ENCODE peak calls at places on chromosomes 6 and 20, in four cellular contexts. Y is GM12878, K is K562, Q is HepG2. D is an unnamed sample.

GRCh38 chr6:42404494-42404893 is 47.2 kb downstream of the TRERF1 start:
- DNase-seq in Y (no peak), K (peak), Q (no peak), D (no peak)

GRCh38 chr6:151058021-151058733 is 181.6 kb upstream of the AKAP12 start:
- DNase-seq in Y (no peak), K (no peak), Q (no peak), D (peak)

GRCh38 chr20:50107796-50108331 is 5.1 kb downstream of the UBE2V1 start:
- DNase-seq in Y (no peak), K (no peak), Q (no peak), D (no peak)

GRCh38 chr6:41236276-41236675 is 8.1 kb downstream of the TREML4 start:
- DNase-seq in Y (no peak), K (no peak), Q (no peak), D (no peak)

GRCh38 chr6:112415366-112415765 is 68.2 kb downstream of the RFPL4B start:
- DNase-seq in Y (no peak), K (no peak), Q (no peak), D (no peak)

GRCh38 chr6:117531346-117531745 is 48.9 kb downstream of the DCBLD1 start:
- DNase-seq in Y (no peak), K (no peak), Q (no peak), D (no peak)

GRCh38 chr20:19457551-19457950 is 245.1 kb downstream of the SLC24A3 start:
- DNase-seq in Y (no peak), K (no peak), Q (no peak), D (no peak)

GRCh38 chr6:47079638-47080037 is 37.5 kb upstream of the ADGRF1 start:
- DNase-seq in Y (no peak), K (no peak), Q (no peak), D (no peak)

GRCh38 chr20:17835240-17835940 is 133.2 kb downstream of the SNX5 start:
- DNase-seq in Y (no peak), K (no peak), Q (no peak), D (no peak)

GRCh38 chr6:128395596-128395995 is 124.8 kb downstream of the PTPRK start:
- DNase-seq in Y (no peak), K (no peak), Q (no peak), D (no peak)

GRCh38 chr6:7685276-7685675 is 40.6 kb upstream of the BMP6 start:
- DNase-seq in Y (no peak), K (no peak), Q (no peak), D (no peak)

GRCh38 chr6:129210684-129211083 is 327.7 kb downstream of the LAMA2 start:
- DNase-seq in Y (no peak), K (no peak), Q (no peak), D (no peak)

GRCh38 chr6:82348130-82348529 is 15.5 kb upstream of the TPBG start:
- DNase-seq in Y (no peak), K (peak), Q (no peak), D (no peak)

GRCh38 chr6:146544783-146545182 is 1.1 kb downstream of the RAB32 start:
- DNase-seq in Y (no peak), K (no peak), Q (no peak), D (no peak)

GRCh38 chr6:90220273-90220672 is 76.4 kb downstream of the BACH2 start:
- DNase-seq in Y (no peak), K (no peak), Q (no peak), D (no peak)

GRCh38 chr6:158396136-158396535 is 83.9 kb downstream of the TULP4 start:
- DNase-seq in Y (no peak), K (no peak), Q (peak), D (no peak)

GRCh38 chr6:156955494-156956183 is 178.5 kb downstream of the ARID1B start:
- DNase-seq in Y (no peak), K (no peak), Q (no peak), D (no peak)

GRCh38 chr6:38364127-38364526 is 275.6 kb downstream of the BTBD9 start:
- DNase-seq in Y (no peak), K (no peak), Q (no peak), D (no peak)

GRCh38 chr6:154580397-154581135 is 70.1 kb upstream of the CNKSR3 start:
- DNase-seq in Y (no peak), K (no peak), Q (no peak), D (no peak)

GRCh38 chr6:145023116-145023726 is 712.1 kb downstream of the EPM2A start:
- DNase-seq in Y (no peak), K (no peak), Q (no peak), D (no peak)

GRCh38 chr20:54221383-54221782 is 13.5 kb downstream of the PFDN4 start:
- DNase-seq in Y (no peak), K (no peak), Q (no peak), D (no peak)

GRCh38 chr6:31525932-31526591 is 2.7 kb upstream of the MCCD1 start:
- DNase-seq in Y (no peak), K (peak), Q (no peak), D (no peak)

GRCh38 chr6:166194885-166195860 is 27.5 kb upstream of the TBXT start:
- DNase-seq in Y (no peak), K (no peak), Q (no peak), D (no peak)

GRCh38 chr6:41575598-41575997 is 29.4 kb downstream of the FOXP4 start:
- DNase-seq in Y (no peak), K (no peak), Q (no peak), D (no peak)

GRCh38 chr20:4091332-4092135 is 76.2 kb upstream of the RNF24 start:
- DNase-seq in Y (no peak), K (peak), Q (peak), D (peak)

GRCh38 chr6:26159417-26160273 is 72.4 kb downstream of the HFE start:
- DNase-seq in Y (peak), K (no peak), Q (no peak), D (no peak)

GRCh38 chr20:59737073-59737691 is 132.8 kb downstream of the PHACTR3 start:
- DNase-seq in Y (no peak), K (no peak), Q (no peak), D (no peak)

GRCh38 chr20:34525342-34525708 is 9.1 kb downstream of the DYNLRB1 start:
- DNase-seq in Y (no peak), K (no peak), Q (no peak), D (no peak)

GRCh38 chr6:157669747-157670216 is 153.3 kb upstream of the SNX9 start:
- DNase-seq in Y (no peak), K (no peak), Q (peak), D (peak)

GRCh38 chr6:37354526-37355384 is 972 bp downstream of the RNF8 start:
- DNase-seq in Y (no peak), K (peak), Q (no peak), D (peak)

GRCh38 chr20:610130-611046 is at the start of gene TCF15:
- DNase-seq in Y (no peak), K (peak), Q (no peak), D (peak)

GRCh38 chr20:17796096-17796563 is 96.4 kb downstream of the BANF2 start:
- DNase-seq in Y (no peak), K (no peak), Q (peak), D (no peak)

GRCh38 chr20:46721476-46721875 is 12.0 kb downstream of the SLC2A10 start:
- DNase-seq in Y (no peak), K (no peak), Q (no peak), D (no peak)

GRCh38 chr6:4403828-4404227 is 268.5 kb upstream of the ECI2 start:
- DNase-seq in Y (no peak), K (no peak), Q (no peak), D (no peak)

GRCh38 chr6:4402477-4402976 is 267.2 kb upstream of the ECI2 start:
- DNase-seq in Y (no peak), K (no peak), Q (peak), D (no peak)

GRCh38 chr6:4403023-4403752 is 267.8 kb upstream of the ECI2 start:
- DNase-seq in Y (no peak), K (no peak), Q (no peak), D (no peak)

GRCh38 chr6:4404410-4404809 is 269.0 kb upstream of the ECI2 start:
- DNase-seq in Y (no peak), K (no peak), Q (no peak), D (no peak)

DNA sequence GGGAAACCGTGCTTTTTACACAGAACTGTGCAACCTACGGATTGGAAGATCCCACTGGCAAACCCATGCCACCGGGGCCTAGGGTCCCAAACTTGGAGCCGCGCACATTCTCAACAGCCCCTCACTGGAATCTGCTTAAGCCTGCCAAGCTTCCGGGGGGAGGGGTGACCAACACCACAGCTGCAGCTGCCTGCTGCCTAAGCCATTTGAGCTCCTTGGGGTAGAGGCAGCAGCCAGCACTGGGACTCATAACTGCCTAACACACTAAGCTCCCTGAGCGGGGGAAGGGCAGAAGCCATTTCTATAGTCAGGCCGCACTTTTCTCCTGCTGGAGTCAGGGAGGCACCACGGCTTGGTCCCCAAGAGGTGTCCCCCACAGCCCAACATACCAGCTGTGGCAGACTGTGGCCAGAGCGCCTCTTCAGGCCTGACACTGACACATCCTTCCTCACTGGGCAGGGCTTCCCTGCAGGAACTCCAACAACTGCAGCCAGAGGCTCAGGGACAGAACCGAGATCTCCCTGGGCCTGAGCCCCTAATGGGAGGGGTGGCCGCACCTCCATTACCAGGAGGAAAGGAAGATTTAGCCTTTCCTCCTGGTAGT is 270.3 kb upstream of the ECI2 start:
- DNase-seq in Y (no peak), K (no peak), Q (no peak), D (no peak)
- TF ChIP-seq TAF1 in Y (no peak), K (no peak), Q (no peak), D (no peak)

GRCh38 chr6:73452107-73452461 is at the start of gene CGAS:
- DNase-seq in Y (no peak), K (no peak), Q (no peak), D (no peak)
- TF ChIP-seq REST in Y (no peak), K (no peak), Q (no peak), D (no peak)

GRCh38 chr20:43755390-43755789 is 28.6 kb upstream of the GTSF1L start:
- DNase-seq in Y (no peak), K (no peak), Q (no peak), D (no peak)
- TF ChIP-seq TAF1 in Y (no peak), K (no peak), Q (no peak), D (no peak)

GRCh38 chr6:30212865-30213653 is at the start of gene TRIM26:
- DNase-seq in Y (peak), K (peak), Q (peak), D (peak)
- TF ChIP-seq REST in Y (no peak), K (no peak), Q (no peak), D (no peak)

D was measured in SK-N-SH.